ENCODE peak calls at places on chromosomes 3 and 15, in four cellular contexts. F is AG04450, M is MV-4-11, A is H54. H is an unnamed sample.

GRCh38 chr15:40289140-40289775 is 6.4 kb upstream of the ANKRD63 start:
- DNase-seq in F (no peak), M (no peak), A (no peak), H (no peak)

GRCh38 chr3:13878711-13879101 is 1.2 kb downstream of the WNT7A start:
- DNase-seq in F (no peak), M (no peak), A (no peak), H (no peak)

GRCh38 chr15:92625297-92625980 is 30.1 kb downstream of the FAM174B start:
- DNase-seq in F (peak; percentile 16), M (no peak), A (no peak), H (peak; percentile 67)

GRCh38 chr15:88491158-88491557 is 23.6 kb downstream of the MRPS11 start:
- DNase-seq in F (no peak), M (no peak), A (no peak), H (no peak)

GRCh38 chr15:81184188-81184587 is 12.5 kb upstream of the IL16 start:
- DNase-seq in F (no peak), M (peak; percentile 43), A (no peak), H (no peak)

GRCh38 chr3:118760611-118761606 is 273.7 kb downstream of the IGSF11 start:
- DNase-seq in F (no peak), M (no peak), A (no peak), H (no peak)

GRCh38 chr3:123636431-123636841 is 51.6 kb upstream of the HACD2 start:
- DNase-seq in F (no peak), M (no peak), A (no peak), H (no peak)

GRCh38 chr15:51382787-51383186 is 41.3 kb downstream of the GLDN start:
- DNase-seq in F (peak; percentile 11), M (peak; percentile 32), A (peak; percentile 26), H (peak; percentile 32)

GRCh38 chr15:92409006-92409405 is 15.3 kb downstream of the ST8SIA2 start:
- DNase-seq in F (no peak), M (no peak), A (no peak), H (no peak)

GRCh38 chr3:52053307-52054304 is 2.8 kb downstream of the DUSP7 start:
- DNase-seq in F (no peak), M (no peak), A (no peak), H (no peak)

H was measured in astrocyte of the cerebellum.